ENCODE peak calls at places on chromosomes 12 and 14, in five cellular contexts. One of them, this sample, is unnamed.

GRCh38 chr12:91143241-91143640 is 31.9 kb upstream of the LUM start:
- DNase-seq in H1: no peak
- DNase-seq in ovary: no peak
- DNase-seq in heart left ventricle: no peak
- DNase-seq in thyroid gland: no peak
- DNase-seq in this sample: no peak

GRCh38 chr14:98926151-98926550 is 345.8 kb downstream of the BCL11B start:
- DNase-seq in H1: no peak
- DNase-seq in heart left ventricle: no peak
- DNase-seq in ovary: no peak
- DNase-seq in thyroid gland: no peak
- DNase-seq in this sample: no peak

GRCh38 chr14:30991408-30991807 is 34.0 kb upstream of the AP4S1 start:
- DNase-seq in thyroid gland: no peak
- DNase-seq in ovary: no peak
- DNase-seq in H1: no peak
- DNase-seq in heart left ventricle: no peak
- DNase-seq in this sample: no peak

GRCh38 chr12:64669270-64669842 is 59.1 kb downstream of the RASSF3 start:
- DNase-seq in ovary: peak; percentile 50
- DNase-seq in heart left ventricle: peak; percentile 80
- DNase-seq in H1: no peak
- DNase-seq in thyroid gland: peak; percentile 23
- DNase-seq in this sample: peak; percentile 79

GRCh38 chr12:111135293-111135832 is 215.0 kb upstream of the MYL2 start:
- DNase-seq in thyroid gland: no peak
- DNase-seq in H1: no peak
- DNase-seq in heart left ventricle: no peak
- DNase-seq in ovary: no peak
- DNase-seq in this sample: no peak

GRCh38 chr14:99230271-99231141 is 41.5 kb downstream of the BCL11B start:
- DNase-seq in thyroid gland: peak; percentile 86
- DNase-seq in H1: no peak
- DNase-seq in ovary: no peak
- DNase-seq in heart left ventricle: no peak
- DNase-seq in this sample: no peak

GRCh38 chr12:49945394-49946080 is 5.0 kb upstream of the AQP2 start:
- DNase-seq in ovary: peak; percentile 85
- DNase-seq in heart left ventricle: peak; percentile 92
- DNase-seq in thyroid gland: peak; percentile 81
- DNase-seq in H1: peak; percentile 97
- DNase-seq in this sample: peak; percentile 83

GRCh38 chr12:112049351-112049750 is 36.1 kb downstream of the ERP29 start:
- DNase-seq in thyroid gland: no peak
- DNase-seq in H1: no peak
- DNase-seq in ovary: no peak
- DNase-seq in heart left ventricle: no peak
- DNase-seq in this sample: no peak

GRCh38 chr12:12582895-12583303 is 20.2 kb upstream of the DUSP16 start:
- DNase-seq in H1: no peak
- DNase-seq in heart left ventricle: no peak
- DNase-seq in ovary: no peak
- DNase-seq in thyroid gland: peak; percentile 55
- DNase-seq in this sample: no peak

GRCh38 chr12:105271364-105271763 is 35.4 kb upstream of the APPL2 start:
- DNase-seq in H1: no peak
- DNase-seq in heart left ventricle: no peak
- DNase-seq in ovary: no peak
- DNase-seq in thyroid gland: no peak
- DNase-seq in this sample: no peak

GRCh38 chr14:100037351-100037750 is 27.9 kb upstream of the EVL start:
- DNase-seq in heart left ventricle: no peak
- DNase-seq in ovary: no peak
- DNase-seq in H1: no peak
- DNase-seq in thyroid gland: peak; percentile 21
- DNase-seq in this sample: no peak

GRCh38 chr12:6684609-6685008 is 4.6 kb downstream of the ZNF384 start:
- DNase-seq in thyroid gland: no peak
- DNase-seq in H1: peak; percentile 54
- DNase-seq in ovary: no peak
- DNase-seq in heart left ventricle: no peak
- DNase-seq in this sample: no peak

GRCh38 chr14:63547798-63548335 is 4.7 kb upstream of the PPP2R5E start:
- DNase-seq in thyroid gland: no peak
- DNase-seq in ovary: no peak
- DNase-seq in H1: no peak
- DNase-seq in heart left ventricle: no peak
- DNase-seq in this sample: no peak

GRCh38 chr12:129213551-129213950 is 360.3 kb downstream of the GLT1D1 start:
- DNase-seq in H1: no peak
- DNase-seq in heart left ventricle: no peak
- DNase-seq in thyroid gland: no peak
- DNase-seq in ovary: no peak
- DNase-seq in this sample: no peak

GRCh38 chr14:101963052-101963451 is 1.3 kb upstream of the DYNC1H1 start:
- DNase-seq in thyroid gland: no peak
- DNase-seq in H1: no peak
- DNase-seq in ovary: no peak
- DNase-seq in heart left ventricle: no peak
- DNase-seq in this sample: no peak

GRCh38 chr14:52304248-52304904 is 9.7 kb upstream of the PTGER2 start:
- DNase-seq in thyroid gland: no peak
- DNase-seq in heart left ventricle: no peak
- DNase-seq in ovary: no peak
- DNase-seq in H1: no peak
- DNase-seq in this sample: no peak

GRCh38 chr14:80927385-80927989 is 14.1 kb downstream of the CEP128 start:
- DNase-seq in heart left ventricle: no peak
- DNase-seq in ovary: no peak
- DNase-seq in thyroid gland: no peak
- DNase-seq in H1: no peak
- DNase-seq in this sample: no peak

GRCh38 chr12:59113831-59114273 is 193.5 kb upstream of the LRIG3 start:
- DNase-seq in H1: peak; percentile 88
- DNase-seq in heart left ventricle: peak; percentile 71
- DNase-seq in thyroid gland: peak; percentile 83
- DNase-seq in ovary: peak; percentile 81
- DNase-seq in this sample: peak; percentile 76

GRCh38 chr12:115570271-115570777 is 707.2 kb downstream of the MED13L start:
- DNase-seq in H1: no peak
- DNase-seq in heart left ventricle: no peak
- DNase-seq in ovary: no peak
- DNase-seq in thyroid gland: no peak
- DNase-seq in this sample: no peak

GRCh38 chr14:23522643-23523198 is 28.8 kb downstream of the ZFHX2 start:
- DNase-seq in thyroid gland: no peak
- DNase-seq in ovary: no peak
- DNase-seq in H1: no peak
- DNase-seq in heart left ventricle: no peak
- DNase-seq in this sample: no peak

GRCh38 chr12:15824516-15824915 is 35.3 kb upstream of the EPS8 start:
- DNase-seq in thyroid gland: no peak
- DNase-seq in heart left ventricle: no peak
- DNase-seq in ovary: no peak
- DNase-seq in H1: no peak
- DNase-seq in this sample: no peak

GRCh38 chr12:122471324-122472226 is 29.2 kb downstream of the ZCCHC8 start:
- DNase-seq in ovary: no peak
- DNase-seq in H1: no peak
- DNase-seq in thyroid gland: no peak
- DNase-seq in heart left ventricle: no peak
- DNase-seq in this sample: no peak

GRCh38 chr12:89073027-89073398 is 279.3 kb downstream of the DUSP6 start:
- DNase-seq in ovary: no peak
- DNase-seq in heart left ventricle: no peak
- DNase-seq in H1: no peak
- DNase-seq in thyroid gland: no peak
- DNase-seq in this sample: no peak

GRCh38 chr12:81668475-81668874 is 90.7 kb downstream of the PPFIA2 start:
- DNase-seq in heart left ventricle: no peak
- DNase-seq in thyroid gland: no peak
- DNase-seq in ovary: no peak
- DNase-seq in H1: no peak
- DNase-seq in this sample: no peak

GRCh38 chr14:103204852-103205540 is 81.7 kb downstream of the TNFAIP2 start:
- DNase-seq in heart left ventricle: no peak
- DNase-seq in H1: no peak
- DNase-seq in ovary: no peak
- DNase-seq in thyroid gland: no peak
- DNase-seq in this sample: no peak

GRCh38 chr14:76050797-76051392 is 65.3 kb downstream of the IFT43 start:
- DNase-seq in ovary: peak; percentile 66
- DNase-seq in heart left ventricle: no peak
- DNase-seq in thyroid gland: peak; percentile 51
- DNase-seq in H1: peak; percentile 79
- DNase-seq in this sample: peak; percentile 48

GRCh38 chr12:6312529-6313325 is 2.2 kb downstream of the PLEKHG6 start:
- DNase-seq in heart left ventricle: no peak
- DNase-seq in H1: peak; percentile 83
- DNase-seq in ovary: no peak
- DNase-seq in thyroid gland: peak; percentile 77
- DNase-seq in this sample: peak; percentile 51

GRCh38 chr12:99087278-99087677 is 442.2 kb downstream of the APAF1 start:
- DNase-seq in H1: no peak
- DNase-seq in ovary: no peak
- DNase-seq in heart left ventricle: no peak
- DNase-seq in thyroid gland: peak; percentile 2
- DNase-seq in this sample: no peak

GRCh38 chr12:31772685-31773222 is 43.9 kb upstream of the AMN1 start:
- DNase-seq in thyroid gland: no peak
- DNase-seq in heart left ventricle: no peak
- DNase-seq in H1: no peak
- DNase-seq in ovary: no peak
- DNase-seq in this sample: no peak

GRCh38 chr12:1583421-1584078 is 10.8 kb downstream of the FBXL14 start:
- DNase-seq in ovary: peak; percentile 81
- DNase-seq in H1: peak; percentile 64
- DNase-seq in heart left ventricle: no peak
- DNase-seq in thyroid gland: peak; percentile 70
- DNase-seq in this sample: no peak

DNA sequence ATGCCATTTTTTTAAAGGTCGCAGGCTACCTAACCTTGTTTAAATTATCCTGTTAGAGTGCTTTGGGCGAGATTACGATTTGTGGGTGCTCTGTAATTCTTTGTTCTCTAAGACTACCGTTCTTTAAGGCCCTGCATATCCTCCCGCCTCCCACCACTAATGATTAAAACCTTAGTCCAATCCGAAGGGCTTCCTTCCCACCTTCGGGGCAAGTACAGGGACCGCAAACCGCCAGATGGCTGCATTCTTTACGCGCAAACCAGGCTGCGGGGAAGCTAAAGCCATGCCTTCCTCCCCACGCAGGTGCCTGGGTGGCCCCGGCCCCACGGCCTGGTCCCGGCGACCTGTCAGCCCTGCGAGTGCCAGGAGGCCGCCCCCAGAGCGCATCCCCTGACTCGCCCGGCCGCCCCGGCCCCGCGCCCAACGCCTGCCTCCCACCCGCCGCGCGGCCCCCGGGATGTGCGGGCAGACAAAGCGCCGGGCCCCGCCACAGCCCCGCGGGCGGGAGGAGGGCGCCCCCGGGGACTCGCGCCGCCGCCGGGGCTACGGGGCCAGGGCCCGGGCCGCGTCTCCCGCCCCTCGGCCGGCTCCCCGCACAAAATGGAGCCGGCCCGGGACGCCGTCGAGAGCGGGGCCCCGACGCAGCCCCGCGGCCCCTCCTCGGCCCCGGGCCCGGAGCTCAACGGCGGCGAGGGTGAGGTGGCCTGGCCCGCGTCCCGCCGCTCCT is 672 bp downstream of the NFYB start:
- DNase-seq in thyroid gland: peak; percentile 18
- DNase-seq in ovary: peak; percentile 35
- DNase-seq in H1: peak; percentile 57
- DNase-seq in heart left ventricle: peak; percentile 78
- DNase-seq in this sample: peak; percentile 69
- TF ChIP-seq POLR2A in thyroid gland: no peak
- TF ChIP-seq POLR2A in ovary: no peak
- TF ChIP-seq POLR2A in H1: peak; percentile 58
- TF ChIP-seq POLR2A in heart left ventricle: no peak
- TF ChIP-seq POLR2A in this sample: no peak

DNA sequence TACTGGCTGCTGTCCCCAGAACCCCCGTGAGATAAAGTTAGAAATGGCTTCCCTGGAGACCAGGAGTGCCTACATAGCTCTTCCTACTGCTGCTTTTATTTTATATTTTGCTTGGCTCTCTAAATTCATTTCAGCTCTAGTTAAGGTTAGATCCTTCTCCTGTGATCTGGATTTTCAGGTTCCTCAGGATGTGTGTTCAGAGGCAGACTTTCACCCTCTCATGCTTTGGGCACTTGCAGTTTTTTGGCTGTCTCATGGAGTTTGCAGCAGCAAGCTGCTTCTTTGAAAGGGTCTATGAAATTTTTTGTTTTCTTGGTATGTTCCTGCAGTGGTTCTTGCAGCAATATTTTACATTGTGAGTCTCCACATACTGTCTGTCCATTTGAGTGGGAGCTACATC is 93.3 kb downstream of the ATP23 start:
- DNase-seq in ovary: no peak
- DNase-seq in thyroid gland: no peak
- DNase-seq in H1: no peak
- DNase-seq in heart left ventricle: no peak
- DNase-seq in this sample: no peak
- H3K9me3 ChIP-seq in ovary: no peaks in the 10 kb centered on the region
- H3K9me3 ChIP-seq in thyroid gland: no peaks in the 10 kb centered on the region
- H3K9me3 ChIP-seq in H1: peaks cover 25% of the 10 kb centered on the region
- H3K9me3 ChIP-seq in heart left ventricle: peaks cover 7% of the 10 kb centered on the region
- H3K9me3 ChIP-seq in this sample: no peaks in the 10 kb centered on the region

GRCh38 chr12:100859063-100859627 is 64.6 kb downstream of the ANO4 start:
- DNase-seq in ovary: no peak
- DNase-seq in heart left ventricle: no peak
- DNase-seq in thyroid gland: no peak
- DNase-seq in H1: no peak
- DNase-seq in this sample: no peak
- H3K4me3 ChIP-seq in ovary: no peak overlapping the region
- H3K4me3 ChIP-seq in heart left ventricle: no peak overlapping the region
- H3K4me3 ChIP-seq in thyroid gland: no peak overlapping the region
- H3K4me3 ChIP-seq in H1: no peak overlapping the region
- H3K4me3 ChIP-seq in this sample: no peak overlapping the region

DNA sequence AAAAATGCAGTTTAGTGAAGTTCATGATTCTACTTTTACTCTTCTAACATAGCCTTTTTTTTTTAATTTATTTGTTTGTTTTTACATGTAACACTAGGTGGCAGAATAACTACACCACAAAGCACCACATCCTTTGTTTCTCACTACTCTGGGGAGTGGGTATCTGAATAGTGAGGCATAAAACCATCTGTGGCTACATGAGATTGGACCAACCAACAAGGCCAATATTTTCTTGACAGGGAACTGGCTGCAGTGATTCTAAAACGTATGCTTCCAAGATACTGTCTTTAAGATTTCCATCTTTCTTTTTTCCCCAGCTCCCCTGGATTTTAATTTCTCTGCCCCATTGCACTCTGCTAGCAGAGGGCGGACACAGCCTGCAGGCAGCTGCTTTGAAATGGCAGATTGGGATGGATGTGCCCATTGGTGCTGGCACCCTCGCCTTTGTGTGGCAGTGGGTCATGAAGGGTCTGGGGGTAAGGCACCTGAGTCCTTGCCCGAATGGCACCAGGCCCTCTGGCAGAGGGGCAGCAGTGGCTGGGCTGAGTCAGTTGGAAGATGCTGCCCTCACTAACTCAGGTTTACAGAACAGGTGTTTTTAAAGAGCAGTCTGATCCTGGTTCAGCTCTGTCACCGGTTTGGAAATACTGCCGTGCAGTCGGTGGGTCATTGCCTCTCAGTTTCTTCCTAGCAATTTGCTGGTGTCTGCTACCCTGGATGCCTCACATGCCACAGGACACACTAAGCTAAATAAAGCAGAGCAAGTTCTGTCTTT is 429.1 kb downstream of the RAD51B start:
- DNase-seq in heart left ventricle: peak; percentile 66
- DNase-seq in thyroid gland: no peak
- DNase-seq in ovary: no peak
- DNase-seq in H1: peak; percentile 65
- DNase-seq in this sample: peak; percentile 23
- TF ChIP-seq POLR2A in heart left ventricle: no peak
- TF ChIP-seq POLR2A in thyroid gland: no peak
- TF ChIP-seq POLR2A in ovary: no peak
- TF ChIP-seq POLR2A in H1: no peak
- TF ChIP-seq POLR2A in this sample: no peak

This sample was measured in right lobe of liver.